ENCODE peak calls at places on chromosomes 2 and 18, in four cellular contexts. X, K, J and I are unnamed samples. For H3K36me3 and H3K4me1, the result is how much of the 10 kb centered on the place peaks cover.

GRCh38 chr2:238100049-238100820 is at the start of gene ESPNL:
- DNase-seq in X (no peak), K (no peak), J (no peak), I (no peak)

GRCh38 chr2:58449286-58450010 is 208.3 kb upstream of the FANCL start:
- DNase-seq in X (no peak), K (no peak), J (no peak), I (no peak)

GRCh38 chr2:129619471-129619870 is 360.0 kb upstream of the RAB6C start:
- DNase-seq in X (no peak), K (no peak), J (no peak), I (no peak)

GRCh38 chr2:207408086-207408794 is 121.5 kb upstream of the CREB1 start:
- DNase-seq in X (no peak), K (no peak), J (no peak), I (no peak)

GRCh38 chr2:240561325-240561971 is 1.3 kb downstream of the DUSP28 start:
- DNase-seq in X (no peak), K (no peak), J (no peak), I (no peak)

GRCh38 chr2:17245921-17246320 is 272.3 kb downstream of the RAD51AP2 start:
- DNase-seq in X (no peak), K (no peak), J (no peak), I (no peak)

GRCh38 chr18:7084766-7085080 is 32.9 kb downstream of the LAMA1 start:
- DNase-seq in X (no peak), K (no peak), J (no peak), I (no peak)

GRCh38 chr18:63887424-63887823 is at the start of gene SERPINB2:
- DNase-seq in X (no peak), K (no peak), J (no peak), I (no peak)

GRCh38 chr18:42271656-42272355 is 316.8 kb downstream of the PIK3C3 start:
- DNase-seq in X (no peak), K (no peak), J (no peak), I (no peak)

GRCh38 chr2:223100061-223100511 is 48.1 kb downstream of the KCNE4 start:
- DNase-seq in X (no peak), K (peak), J (peak), I (no peak)

GRCh38 chr2:42086500-42086953 is 38.7 kb downstream of the PKDCC start:
- DNase-seq in X (no peak), K (no peak), J (no peak), I (no peak)

GRCh38 chr2:144524190-144524957 is 4.5 kb upstream of the ZEB2 start:
- DNase-seq in X (no peak), K (peak), J (peak), I (no peak)

GRCh38 chr2:223908304-223909047 is 36.7 kb downstream of the WDFY1 start:
- DNase-seq in X (no peak), K (no peak), J (no peak), I (no peak)

GRCh38 chr2:172308253-172308935 is 119.0 kb upstream of the ITGA6 start:
- DNase-seq in X (no peak), K (no peak), J (no peak), I (no peak)

GRCh38 chr2:160338891-160339290 is 138.8 kb upstream of the ITGB6 start:
- DNase-seq in X (no peak), K (peak), J (peak), I (no peak)

GRCh38 chr2:221676566-221677172 is 104.6 kb upstream of the EPHA4 start:
- DNase-seq in X (no peak), K (no peak), J (no peak), I (no peak)

GRCh38 chr2:27442981-27443323 is 771 bp downstream of the KRTCAP3 start:
- DNase-seq in X (no peak), K (peak), J (no peak), I (no peak)

GRCh38 chr2:11583203-11583752 is 49.4 kb downstream of the GREB1 start:
- DNase-seq in X (no peak), K (peak), J (no peak), I (no peak)

GRCh38 chr2:239300871-239301742 is 99.7 kb downstream of the HDAC4 start:
- DNase-seq in X (no peak), K (no peak), J (peak), I (no peak)

GRCh38 chr2:162574615-162575452 is 230.9 kb downstream of the GCA start:
- DNase-seq in X (no peak), K (no peak), J (no peak), I (no peak)

GRCh38 chr2:12330916-12331315 is 385.8 kb upstream of the TRIB2 start:
- DNase-seq in X (no peak), K (no peak), J (no peak), I (no peak)

GRCh38 chr2:119062652-119063051 is 95.9 kb downstream of the C1QL2 start:
- DNase-seq in X (no peak), K (no peak), J (no peak), I (no peak)

GRCh38 chr18:5630766-5631413 is 87.1 kb upstream of the EPB41L3 start:
- DNase-seq in X (no peak), K (no peak), J (no peak), I (no peak)

GRCh38 chr2:204751472-204751871 is 206.2 kb downstream of the PARD3B start:
- DNase-seq in X (no peak), K (no peak), J (no peak), I (no peak)

GRCh38 chr2:24761866-24762265 is 31.3 kb downstream of the PTRHD1 start:
- DNase-seq in X (no peak), K (no peak), J (no peak), I (no peak)

DNA sequence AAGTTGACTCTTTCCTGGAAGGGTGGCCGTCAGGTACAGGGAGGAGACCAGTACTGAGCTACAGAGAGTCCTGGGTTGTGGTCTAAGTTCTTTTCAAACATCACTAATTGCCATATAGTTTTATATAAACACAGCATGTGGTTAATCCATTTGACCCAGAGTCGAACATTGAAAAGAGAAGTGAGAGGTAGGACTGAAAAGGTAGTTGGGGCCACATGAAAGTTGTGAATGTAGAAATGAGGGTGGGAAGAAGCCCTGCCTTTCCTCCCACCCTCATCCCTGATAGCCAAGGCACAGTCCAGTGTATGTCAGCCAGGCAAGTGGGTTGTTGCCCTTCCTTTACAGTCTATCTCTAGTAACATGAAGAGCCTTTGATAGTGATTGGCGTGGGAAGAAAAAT is 4.4 kb downstream of the DDX18 start:
- DNase-seq in X (no peak), K (no peak), J (no peak), I (no peak)
- H3K36me3 ChIP-seq in X (under half), K (under half), J (half or more), I (under half)

GRCh38 chr18:3455938-3456685 is 6.1 kb downstream of the TGIF1 start:
- DNase-seq in X (no peak), K (no peak), J (no peak), I (no peak)
- H3K4me1 ChIP-seq in X (under half), K (under half), J (under half), I (under half)

GRCh38 chr2:202423139-202423538 is 47.0 kb downstream of the BMPR2 start:
- DNase-seq in X (no peak), K (no peak), J (no peak), I (no peak)
- H3K36me3 ChIP-seq in X (under half), K (under half), J (under half), I (under half)

GRCh38 chr2:150376627-150377335 is 110.7 kb downstream of the RND3 start:
- DNase-seq in X (no peak), K (peak), J (no peak), I (no peak)
- H3K4me1 ChIP-seq in X (under half), K (under half), J (under half), I (under half)

DNA sequence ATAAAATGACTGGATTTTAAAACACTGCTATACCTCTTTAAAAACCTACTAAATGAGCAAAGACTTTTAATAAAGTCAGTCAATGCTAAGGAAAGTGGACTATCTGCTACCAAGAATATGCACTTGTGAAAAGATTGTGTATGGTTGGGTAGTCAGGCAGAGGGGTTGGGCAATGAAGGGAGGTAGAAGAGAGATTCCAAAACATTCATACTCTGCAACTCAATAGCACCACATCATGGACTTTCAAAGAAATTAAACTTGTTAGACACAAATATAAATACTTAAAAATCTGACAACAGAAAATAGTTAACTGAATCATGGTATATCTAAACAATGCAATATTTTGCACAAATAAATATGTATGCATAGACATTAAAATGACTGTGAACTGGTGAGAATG is 139.9 kb upstream of the MAPRE2 start:
- DNase-seq in X (no peak), K (no peak), J (no peak), I (no peak)
- H3K36me3 ChIP-seq in X (under half), K (under half), J (under half), I (under half)